ENCODE peak calls at places on chromosomes 5 and 9, in five cellular contexts. G is H1, W is K562, C is HepG2, J is GM12878. I is an unnamed sample. For H3K36me3, the result is how much of the 10 kb centered on the place peaks cover.

GRCh38 chr5:126052120-126052519 is 371.1 kb upstream of the GRAMD2B start:
- DNase-seq in W (no peak), G (no peak), J (no peak), C (no peak), I (no peak)

GRCh38 chr5:108295588-108296368 is 86.1 kb downstream of the FBXL17 start:
- DNase-seq in C (no peak), J (no peak), W (no peak), G (no peak), I (no peak)

GRCh38 chr9:79559501-79560181 is 12.1 kb upstream of the TLE4 start:
- DNase-seq in J (no peak), C (no peak), G (no peak), W (no peak), I (no peak)

GRCh38 chr9:125701351-125701750 is 5.7 kb downstream of the MAPKAP1 start:
- DNase-seq in G (no peak), W (no peak), C (no peak), J (no peak), I (no peak)

GRCh38 chr5:52693279-52693678 is 94.4 kb upstream of the ITGA1 start:
- DNase-seq in J (no peak), C (peak), W (no peak), G (no peak), I (no peak)

GRCh38 chr9:77417570-77417969 is 230.6 kb downstream of the GNA14 start:
- DNase-seq in W (no peak), J (no peak), G (no peak), C (no peak), I (no peak)

GRCh38 chr5:52356311-52356918 is 431.3 kb upstream of the ITGA1 start:
- DNase-seq in W (no peak), J (no peak), G (no peak), C (no peak), I (no peak)

GRCh38 chr9:133609311-133610098 is at the start of gene FAM163B:
- DNase-seq in C (no peak), W (peak), G (no peak), J (no peak), I (no peak)

GRCh38 chr5:143685416-143685815 is 126.5 kb upstream of the HMHB1 start:
- DNase-seq in J (no peak), W (no peak), C (peak), G (no peak), I (no peak)

GRCh38 chr5:74516217-74516636 is 124.3 kb downstream of the ENC1 start:
- DNase-seq in C (peak), J (no peak), G (peak), W (no peak), I (no peak)

GRCh38 chr5:54719384-54720306 is 202.1 kb downstream of the SNX18 start:
- DNase-seq in J (no peak), G (peak), C (no peak), W (no peak), I (no peak)

DNA sequence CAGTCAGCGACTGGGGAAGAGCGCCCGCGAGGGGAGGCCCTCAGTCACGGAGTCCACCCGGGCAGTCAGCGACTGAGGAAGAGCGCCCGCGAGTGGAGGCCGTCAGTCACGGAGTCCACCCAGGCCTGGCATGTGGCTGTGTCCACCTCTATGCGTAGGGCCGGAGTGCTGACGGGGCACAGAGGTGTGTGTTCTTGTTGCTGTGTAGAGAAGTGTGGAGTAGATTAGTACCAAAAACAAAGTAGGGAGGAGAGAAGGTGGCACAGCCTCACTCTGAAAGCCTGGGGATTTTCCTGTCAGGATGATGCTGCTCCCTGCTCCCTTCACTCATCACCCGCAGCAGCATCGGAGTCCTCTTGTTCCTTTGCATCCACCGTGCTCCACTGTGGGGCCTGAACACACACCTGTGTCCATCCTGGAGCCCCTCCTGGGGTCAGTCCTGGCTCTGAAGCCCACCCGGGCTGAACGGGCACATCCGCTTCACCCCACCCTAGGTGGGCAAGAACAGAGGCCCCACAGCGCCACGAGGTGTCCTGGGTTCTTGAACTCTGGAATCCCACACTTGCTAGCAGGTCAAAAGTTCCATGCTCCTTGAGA is 37.9 kb downstream of the AHRR start:
- DNase-seq in G (no peak), W (peak), J (no peak), C (no peak), I (no peak)
- H3K36me3 ChIP-seq in G (under half), W (under half), J (under half), C (under half), I (under half)

DNA sequence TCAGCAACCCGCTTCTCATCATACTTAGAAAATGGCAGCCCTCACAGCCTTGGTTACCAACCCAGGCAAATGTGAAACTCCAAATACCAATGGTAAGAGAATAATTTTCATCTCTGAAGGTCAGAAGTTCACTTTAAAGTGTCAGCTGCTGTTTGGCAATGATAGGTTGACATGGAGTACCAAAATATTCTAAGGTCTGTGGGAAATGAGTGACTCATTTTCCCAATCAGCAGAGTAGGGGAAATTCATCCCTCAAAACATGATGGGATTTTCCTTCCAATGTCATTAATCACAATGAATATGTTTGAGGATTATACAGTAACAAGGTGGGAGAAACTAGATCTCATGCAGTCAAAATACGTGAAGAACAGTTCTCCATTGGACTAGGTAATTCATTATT is 53.2 kb upstream of the ERBIN start:
- DNase-seq in J (no peak), W (no peak), C (no peak), G (no peak), I (no peak)
- TF ChIP-seq SP1 in J (no peak), W (no peak), C (no peak), G (no peak), I (no peak)

GRCh38 chr5:139361821-139362429 is 20.3 kb downstream of the PAIP2 start:
- DNase-seq in C (no peak), J (no peak), G (no peak), W (no peak), I (no peak)
- H3K36me3 ChIP-seq in C (under half), J (under half), G (under half), W (half or more), I (under half)

GRCh38 chr5:154474957-154475334 is 3.1 kb downstream of the HAND1 start:
- DNase-seq in C (no peak), W (no peak), J (no peak), G (no peak), I (no peak)

GRCh38 chr5:154473581-154474266 is 4.3 kb downstream of the HAND1 start:
- DNase-seq in W (no peak), J (no peak), C (no peak), G (no peak), I (no peak)

GRCh38 chr5:154475613-154476342 is 2.2 kb downstream of the HAND1 start:
- DNase-seq in W (no peak), J (no peak), C (no peak), G (no peak), I (no peak)

GRCh38 chr5:154472871-154473580 is 5.0 kb downstream of the HAND1 start:
- DNase-seq in G (no peak), W (no peak), J (no peak), C (no peak), I (no peak)

GRCh38 chr5:154474267-154474956 is 3.6 kb downstream of the HAND1 start:
- DNase-seq in C (no peak), W (no peak), J (no peak), G (no peak), I (no peak)
- TF ChIP-seq SP1 in C (no peak), W (no peak), J (no peak), G (no peak), I (no peak)

GRCh38 chr9:136859821-136860269 is 6.3 kb downstream of the EDF1 start:
- DNase-seq in W (no peak), G (no peak), J (no peak), C (no peak), I (no peak)
- H3K36me3 ChIP-seq in W (half or more), G (under half), J (under half), C (under half), I (under half)

GRCh38 chr9:114271556-114272510 is 51.1 kb upstream of the ORM1 start:
- DNase-seq in C (peak), G (no peak), J (no peak), W (no peak), I (peak)

GRCh38 chr9:114275246-114275994 is 47.5 kb upstream of the ORM1 start:
- DNase-seq in J (no peak), C (no peak), W (no peak), G (no peak), I (no peak)

GRCh38 chr9:114274217-114274616 is 48.7 kb upstream of the ORM1 start:
- DNase-seq in G (no peak), C (no peak), W (no peak), J (no peak), I (no peak)

GRCh38 chr9:114272739-114273431 is 50.0 kb upstream of the ORM1 start:
- DNase-seq in W (no peak), G (no peak), J (no peak), C (no peak), I (no peak)

DNA sequence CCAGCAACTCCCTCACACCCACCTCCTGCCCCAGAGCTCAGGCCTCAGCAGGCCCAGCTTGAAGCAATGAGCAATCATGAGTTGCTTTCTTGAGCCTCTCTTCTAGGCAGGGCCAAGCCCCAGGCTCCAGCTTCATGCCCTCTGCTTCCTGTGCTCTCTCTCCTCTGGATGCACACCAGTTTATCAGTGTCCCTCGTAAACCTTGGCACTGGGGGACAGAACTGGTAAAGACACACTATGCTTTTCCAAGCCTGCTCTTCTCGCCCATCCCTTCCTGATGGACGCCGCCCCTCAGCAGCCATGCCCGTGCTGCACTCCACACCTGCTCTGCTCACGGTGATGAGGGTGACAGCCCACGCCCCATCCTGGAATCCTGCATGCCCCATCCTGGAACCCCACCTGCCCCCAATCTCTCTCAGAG is 49.4 kb upstream of the ORM1 start:
- DNase-seq in W (no peak), J (no peak), C (no peak), G (no peak), I (no peak)
- TF ChIP-seq SP1 in W (no peak), J (no peak), C (no peak), G (no peak), I (no peak)

DNA sequence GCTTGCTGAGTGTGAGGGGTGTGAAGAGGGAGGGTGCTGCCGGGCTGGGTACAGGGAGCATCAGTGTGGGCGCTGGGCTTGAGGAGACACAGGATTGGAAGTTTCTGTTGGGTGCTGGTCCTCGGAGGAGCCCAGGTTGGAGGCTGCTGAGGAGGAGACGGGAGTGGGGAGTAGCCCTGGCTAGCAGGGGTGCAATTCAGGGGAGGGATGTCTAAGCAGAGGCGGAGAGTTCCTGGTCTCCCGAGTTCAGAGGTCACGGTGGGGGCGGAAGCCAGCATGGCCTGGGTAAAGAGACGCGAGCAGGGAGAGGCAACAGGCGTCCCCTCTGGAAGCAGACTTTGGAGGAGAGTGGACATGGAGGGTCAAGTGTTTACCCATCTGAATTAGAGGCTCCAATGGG is 62.7 kb upstream of the CACNA1B start:
- DNase-seq in W (no peak), C (no peak), G (no peak), J (no peak), I (no peak)
- H3K36me3 ChIP-seq in W (half or more), C (under half), G (under half), J (under half), I (under half)